ENCODE peak calls at places on chromosomes 12 and 14, in six cellular contexts. M is activated CD4-positive, alpha-beta T cell treated with anti-CD3 and anti-CD28 coated beads, Interleukin-2, amount 50 U/mL, for 48 hours; G is T1000; W is CD4-positive, alpha-beta T cell; L is LHCN-M2; B is RKO. Z is an unnamed sample.

GRCh38 chr14:85471156-85471555 is 58.8 kb upstream of the FLRT2 start:
- DNase-seq in M (no peak), G (no peak), W (no peak), L (peak; percentile 61), B (no peak), Z (no peak)

GRCh38 chr14:64943981-64944520 is 1.5 kb upstream of the GPX2 start:
- DNase-seq in M (no peak), G (no peak), W (no peak), L (no peak), B (no peak), Z (no peak)

GRCh38 chr12:122527478-122527944 is 462 bp downstream of the KNTC1 start:
- DNase-seq in M (peak; percentile 38), G (no peak), W (peak; percentile 16), L (peak; percentile 31), B (peak; percentile 68), Z (peak; percentile 33)

GRCh38 chr12:114695305-114695592 is 11.3 kb upstream of the TBX3 start:
- DNase-seq in M (no peak), G (no peak), W (no peak), L (no peak), B (no peak), Z (no peak)

GRCh38 chr12:113854385-113855136 is 111.6 kb downstream of the RBM19 start:
- DNase-seq in M (no peak), G (no peak), W (no peak), L (no peak), B (no peak), Z (no peak)

GRCh38 chr14:38143170-38143569 is 64.5 kb upstream of the SSTR1 start:
- DNase-seq in M (no peak), G (no peak), W (no peak), L (peak; percentile 21), B (no peak), Z (no peak)

GRCh38 chr12:42039146-42039545 is 105.5 kb downstream of the GXYLT1 start:
- DNase-seq in M (no peak), G (peak; percentile 34), W (no peak), L (peak; percentile 29), B (peak; percentile 82), Z (no peak)

GRCh38 chr14:65877187-65877586 is 464.7 kb downstream of the FUT8 start:
- DNase-seq in M (no peak), G (no peak), W (no peak), L (no peak), B (no peak), Z (no peak)

GRCh38 chr14:102295301-102295700 is 9.7 kb downstream of the MOK start:
- DNase-seq in M (no peak), G (no peak), W (no peak), L (no peak), B (no peak), Z (no peak)

GRCh38 chr14:75204106-75204505 is 27.7 kb upstream of the TMED10 start:
- DNase-seq in M (no peak), G (no peak), W (no peak), L (peak; percentile 26), B (no peak), Z (no peak)

Z was measured in stimulated activated naive CD8-positive, alpha-beta T cell treated with anti-CD3 and anti-CD28 coated beads, Interleukin-15, Interleukin-2, amounts not matched to agents 100 U/mL and 50 U/mL, for 24 hours.